ENCODE peak calls at places on chromosomes 13 and 19, in seven cellular contexts. Q is body of pancreas, S is BE2C, A is astrocyte, R is transverse colon, M is Caco-2, I is heart right ventricle. Z is an unnamed sample. For H3K36me3 and H3K9me3, the result is how much of the 10 kb centered on the place peaks cover.

GRCh38 chr13:102289606-102290005 is 112.2 kb downstream of the FGF14 start:
- DNase-seq in Q (no peak), S (no peak), A (no peak), R (no peak), M (no peak), I (no peak), Z (no peak)

GRCh38 chr13:80196756-80197155 is 144.2 kb downstream of the SPRY2 start:
- DNase-seq in Q (no peak), S (no peak), A (no peak), R (no peak), M (no peak), I (no peak), Z (no peak)

GRCh38 chr19:51142119-51142518 is at the start of gene SIGLEC7:
- DNase-seq in Q (no peak), S (no peak), A (no peak), R (peak), M (no peak), I (peak), Z (no peak)

GRCh38 chr13:36345438-36346221 is 564 bp downstream of the SPART start:
- DNase-seq in Q (peak), S (peak), A (peak), R (peak), M (no peak), I (peak), Z (peak)

GRCh38 chr19:49151339-49152217 is 3.6 kb downstream of the HRC start:
- DNase-seq in Q (peak), S (peak), A (no peak), R (peak), M (peak), I (peak), Z (peak)

GRCh38 chr19:55080121-55080914 is 4.6 kb downstream of the EPS8L1 start:
- DNase-seq in Q (peak), S (peak), A (no peak), R (peak), M (peak), I (peak), Z (no peak)

GRCh38 chr19:8445488-8446001 is 770 bp downstream of the HNRNPM start:
- DNase-seq in Q (peak), S (peak), A (no peak), R (peak), M (peak), I (peak), Z (peak)

GRCh38 chr13:98155475-98156111 is 12.7 kb downstream of the FARP1 start:
- DNase-seq in Q (peak), S (peak), A (peak), R (no peak), M (no peak), I (no peak), Z (no peak)

GRCh38 chr13:53089951-53090350 is 61.3 kb downstream of the OLFM4 start:
- DNase-seq in Q (no peak), S (no peak), A (no peak), R (no peak), M (no peak), I (no peak), Z (no peak)

GRCh38 chr13:32720026-32720425 is 133.8 kb downstream of the PDS5B start:
- DNase-seq in Q (no peak), S (no peak), A (no peak), R (no peak), M (no peak), I (no peak), Z (no peak)

GRCh38 chr13:71712988-71713653 is 153.9 kb downstream of the DACH1 start:
- DNase-seq in Q (no peak), S (peak), A (no peak), R (no peak), M (peak), I (no peak), Z (no peak)

GRCh38 chr13:100357764-100358163 is 230.8 kb downstream of the GGACT start:
- DNase-seq in Q (no peak), S (no peak), A (no peak), R (no peak), M (no peak), I (no peak), Z (no peak)

GRCh38 chr13:50152655-50153309 is 137.5 kb downstream of the KCNRG start:
- DNase-seq in Q (no peak), S (no peak), A (no peak), R (no peak), M (no peak), I (no peak), Z (no peak)

GRCh38 chr19:49339364-49340068 is 4.3 kb downstream of the CD37 start:
- DNase-seq in Q (peak), S (peak), A (peak), R (peak), M (peak), I (peak), Z (peak)

GRCh38 chr19:29576761-29577661 is 29.1 kb upstream of the POP4 start:
- DNase-seq in Q (no peak), S (no peak), A (peak), R (no peak), M (no peak), I (no peak), Z (no peak)

GRCh38 chr19:16737909-16738308 is 18.3 kb downstream of the NWD1 start:
- DNase-seq in Q (no peak), S (no peak), A (no peak), R (no peak), M (no peak), I (no peak), Z (no peak)

GRCh38 chr13:100382787-100383186 is 205.8 kb downstream of the GGACT start:
- DNase-seq in Q (no peak), S (no peak), A (peak), R (no peak), M (no peak), I (no peak), Z (no peak)

GRCh38 chr19:33224694-33225457 is 774 bp downstream of the SLC7A10 start:
- DNase-seq in Q (no peak), S (no peak), A (no peak), R (no peak), M (no peak), I (no peak), Z (no peak)

GRCh38 chr19:33227870-33228599 is 2.4 kb upstream of the SLC7A10 start:
- DNase-seq in Q (no peak), S (no peak), A (no peak), R (no peak), M (no peak), I (no peak), Z (no peak)

GRCh38 chr19:33227242-33227650 is 1.6 kb upstream of the SLC7A10 start:
- DNase-seq in Q (no peak), S (peak), A (peak), R (no peak), M (no peak), I (peak), Z (no peak)

GRCh38 chr19:33225458-33225925 is at the start of gene SLC7A10:
- DNase-seq in Q (no peak), S (peak), A (no peak), R (no peak), M (no peak), I (peak), Z (no peak)

GRCh38 chr19:33226550-33227241 is 1.0 kb upstream of the SLC7A10 start:
- DNase-seq in Q (peak), S (peak), A (no peak), R (peak), M (no peak), I (peak), Z (no peak)
- TF ChIP-seq CTCF in Q (no peak), S (no peak), A (no peak), R (no peak), M (no peak), I (no peak), Z (no peak)

GRCh38 chr19:5789201-5789795 is 1.7 kb downstream of the DUS3L start:
- DNase-seq in Q (no peak), S (no peak), A (no peak), R (no peak), M (no peak), I (no peak), Z (no peak)

GRCh38 chr19:5789886-5790572 is 934 bp downstream of the DUS3L start:
- DNase-seq in Q (no peak), S (no peak), A (no peak), R (no peak), M (no peak), I (no peak), Z (no peak)

GRCh38 chr19:5786593-5787551 is 2.3 kb upstream of the PRR22 start:
- DNase-seq in Q (no peak), S (no peak), A (no peak), R (no peak), M (no peak), I (no peak), Z (no peak)

GRCh38 chr19:5787554-5788182 is 3.1 kb upstream of the PRR22 start:
- DNase-seq in Q (no peak), S (no peak), A (no peak), R (no peak), M (no peak), I (no peak), Z (no peak)

DNA sequence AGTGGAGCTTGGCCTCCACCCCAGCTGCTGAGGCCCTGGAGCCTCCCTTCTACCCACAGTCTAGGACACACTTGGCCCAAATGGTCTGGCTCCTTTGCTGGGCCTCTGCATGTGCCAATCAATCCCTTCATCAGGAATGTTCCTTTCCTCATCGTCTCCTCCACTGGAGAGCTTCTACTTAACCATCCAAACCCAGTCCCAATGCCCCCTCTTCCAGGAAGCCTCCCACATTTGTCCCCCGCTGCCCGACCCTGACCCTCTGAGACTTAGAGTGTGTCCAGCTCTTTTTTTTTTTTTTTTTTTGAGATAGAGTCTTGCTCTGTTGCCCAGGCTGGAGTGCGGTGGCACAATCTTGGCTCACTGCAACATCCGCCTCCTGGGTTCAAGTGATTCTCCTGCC is 2.5 kb downstream of the DUS3L start:
- DNase-seq in Q (no peak), S (no peak), A (no peak), R (no peak), M (no peak), I (no peak), Z (no peak)
- H3K36me3 ChIP-seq in Q (under half), S (half or more), A (under half), R (under half), M (under half), I (half or more), Z (under half)

DNA sequence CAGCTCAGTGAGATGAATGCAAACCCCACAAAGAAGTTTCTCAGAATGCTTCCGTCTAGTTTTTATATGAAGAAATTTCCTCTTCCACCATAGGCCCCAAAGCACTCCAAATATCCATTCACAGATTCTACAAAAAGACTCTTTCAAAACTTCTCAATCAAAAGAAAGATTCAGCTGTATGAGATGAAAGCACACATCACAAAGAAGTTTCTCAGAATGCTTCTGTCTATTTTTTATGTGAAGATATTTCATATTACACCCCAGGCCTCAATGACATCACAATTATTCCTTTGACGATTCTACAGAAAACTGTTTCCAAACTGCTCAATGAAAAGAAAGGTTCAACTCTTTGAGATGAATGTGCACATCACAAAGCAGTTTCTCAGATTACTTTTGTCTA is 1819.4 kb downstream of the UQCRFS1 start:
- DNase-seq in Q (no peak), S (no peak), A (no peak), R (no peak), M (no peak), I (no peak), Z (no peak)
- H3K9me3 ChIP-seq in Q (under half), S (under half), A (under half), R (under half), M (under half), I (half or more), Z (half or more)

DNA sequence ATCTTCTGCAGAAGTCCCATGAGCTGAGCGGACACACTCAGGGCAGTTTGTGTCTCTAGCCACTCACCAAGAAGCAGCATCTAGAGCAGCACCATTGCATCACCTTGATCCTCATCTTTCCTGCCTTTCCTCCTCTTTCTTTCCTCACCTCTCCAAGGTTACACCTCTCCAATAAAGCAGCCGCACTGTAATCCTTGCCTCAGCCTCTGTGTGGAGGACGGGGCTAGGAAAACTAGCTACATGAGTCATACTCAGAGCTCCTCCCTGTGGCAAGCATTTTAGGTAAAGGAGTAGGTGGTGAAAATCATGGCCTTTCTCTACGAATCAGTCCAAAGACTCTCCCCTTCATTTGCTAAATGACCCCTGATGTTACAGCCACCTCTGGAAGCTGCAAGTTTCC is 108.8 kb downstream of the DNAJC15 start:
- DNase-seq in Q (peak), S (peak), A (peak), R (peak), M (peak), I (no peak), Z (no peak)
- TF ChIP-seq CTCF in Q (peak), S (peak), A (no peak), R (peak), M (peak), I (peak), Z (no peak)